ENCODE peak calls at places on chromosomes 7 and 10, in six cellular contexts. V is NCI-H187; S is activated CD4-positive, alpha-beta T cell treated with anti-CD3 and anti-CD28 coated beads, Interleukin-2, amount 50 U/mL, for 24 hours; F is T1000; H is A549; O is NCI-H1105 treated with DMSO at 0.1 percent for 48 hours. R is an unnamed sample.

GRCh38 chr10:117746541-117747195 is 204.1 kb downstream of the EMX2 start:
- DNase-seq in V (no peak), S (no peak), F (no peak), H (no peak), O (no peak), R (no peak)

GRCh38 chr7:142348100-142348499 is 90.2 kb upstream of the PRSS58 start:
- DNase-seq in V (no peak), S (no peak), F (no peak), H (no peak), O (no peak), R (no peak)

GRCh38 chr10:49560526-49560925 is 21.6 kb upstream of the ERCC6 start:
- DNase-seq in V (no peak), S (no peak), F (no peak), H (no peak), O (no peak), R (no peak)

GRCh38 chr10:1201010-1201807 is 145.0 kb downstream of the WDR37 start:
- DNase-seq in V (no peak), S (no peak), F (no peak), H (no peak), O (no peak), R (no peak)

GRCh38 chr7:107501593-107501992 is 31.7 kb downstream of the GPR22 start:
- DNase-seq in V (no peak), S (no peak), F (no peak), H (peak; percentile 59), O (peak; percentile 4), R (no peak)

GRCh38 chr7:112965506-112965905 is 121.1 kb downstream of the GPR85 start:
- DNase-seq in V (no peak), S (no peak), F (no peak), H (no peak), O (no peak), R (no peak)

GRCh38 chr7:95263803-95264202 is 60.5 kb downstream of the PON1 start:
- DNase-seq in V (no peak), S (no peak), F (no peak), H (no peak), O (no peak), R (no peak)

GRCh38 chr10:102068216-102068615 is 3.1 kb downstream of the HPS6 start:
- DNase-seq in V (no peak), S (no peak), F (no peak), H (peak; percentile 29), O (no peak), R (no peak)

GRCh38 chr10:7193369-7193768 is 217.5 kb downstream of the SFMBT2 start:
- DNase-seq in V (no peak), S (peak; percentile 9), F (no peak), H (no peak), O (no peak), R (no peak)

GRCh38 chr10:128417776-128418175 is 291.6 kb upstream of the MKI67 start:
- DNase-seq in V (no peak), S (no peak), F (no peak), H (no peak), O (no peak), R (no peak)

GRCh38 chr7:16670747-16671344 is 24.9 kb downstream of the BZW2 start:
- DNase-seq in V (no peak), S (no peak), F (no peak), H (no peak), O (no peak), R (no peak)

GRCh38 chr10:101227765-101228681 is 1.2 kb downstream of the LBX1 start:
- DNase-seq in V (no peak), S (no peak), F (no peak), H (peak; percentile 67), O (peak; percentile 21), R (no peak)

GRCh38 chr7:122652851-122653250 is 46.1 kb downstream of the RNF133 start:
- DNase-seq in V (no peak), S (no peak), F (no peak), H (no peak), O (no peak), R (no peak)

GRCh38 chr10:122949296-122949695 is 4.7 kb downstream of the C10orf88 start:
- DNase-seq in V (no peak), S (no peak), F (no peak), H (no peak), O (no peak), R (no peak)

GRCh38 chr10:127872011-127872741 is 20.6 kb downstream of the CLRN3 start:
- DNase-seq in V (no peak), S (no peak), F (no peak), H (no peak), O (no peak), R (no peak)

GRCh38 chr7:128793184-128793552 is 1.4 kb downstream of the CCDC136 start:
- DNase-seq in V (no peak), S (no peak), F (no peak), H (no peak), O (no peak), R (no peak)

GRCh38 chr10:11881028-11881476 is 57.9 kb downstream of the PROSER2 start:
- DNase-seq in V (no peak), S (no peak), F (no peak), H (no peak), O (no peak), R (no peak)

GRCh38 chr7:156840134-156840533 is 52.8 kb downstream of the LMBR1 start:
- DNase-seq in V (no peak), S (no peak), F (no peak), H (no peak), O (no peak), R (no peak)

GRCh38 chr7:130719550-130719949 is 14.5 kb downstream of the KLF14 start:
- DNase-seq in V (no peak), S (no peak), F (no peak), H (no peak), O (no peak), R (no peak)

R was measured in stimulated activated CD4-positive, alpha-beta T cell treated with anti-CD3 and anti-CD28 coated beads, Interleukin-1b, Interleukin-23, amount 100 ng/mL, for 1 hour.